ENCODE peak calls at places on chromosomes 16 and 17, in five cellular contexts. One of them, this sample, is unnamed.

GRCh38 chr17:35390156-35390555 is 16.7 kb upstream of the SLFN11 start:
- DNase-seq in fibroblast of pulmonary artery: no peak
- DNase-seq in cardiac muscle cell: no peak
- DNase-seq in HFF-Myc: no peak
- DNase-seq in left colon: no peak
- DNase-seq in this sample: no peak

GRCh38 chr17:14098246-14098645 is 28.9 kb downstream of the COX10 start:
- DNase-seq in fibroblast of pulmonary artery: no peak
- DNase-seq in cardiac muscle cell: no peak
- DNase-seq in HFF-Myc: no peak
- DNase-seq in left colon: no peak
- DNase-seq in this sample: no peak

GRCh38 chr16:86634290-86634689 is 55.9 kb downstream of the FOXL1 start:
- DNase-seq in fibroblast of pulmonary artery: peak; percentile 40
- DNase-seq in cardiac muscle cell: no peak
- DNase-seq in HFF-Myc: no peak
- DNase-seq in left colon: no peak
- DNase-seq in this sample: peak; percentile 9

GRCh38 chr17:39527220-39527813 is 66.0 kb downstream of the CDK12 start:
- DNase-seq in fibroblast of pulmonary artery: peak; percentile 27
- DNase-seq in cardiac muscle cell: peak; percentile 17
- DNase-seq in HFF-Myc: no peak
- DNase-seq in left colon: no peak
- DNase-seq in this sample: no peak

GRCh38 chr16:19881783-19882182 is 2.9 kb downstream of the GPRC5B start:
- DNase-seq in fibroblast of pulmonary artery: no peak
- DNase-seq in cardiac muscle cell: no peak
- DNase-seq in HFF-Myc: no peak
- DNase-seq in left colon: no peak
- DNase-seq in this sample: no peak

GRCh38 chr16:28924762-28925385 is at the start of gene RABEP2:
- DNase-seq in fibroblast of pulmonary artery: peak; percentile 87
- DNase-seq in cardiac muscle cell: peak; percentile 94
- DNase-seq in HFF-Myc: peak; percentile 54
- DNase-seq in left colon: peak; percentile 98
- DNase-seq in this sample: peak; percentile 22

GRCh38 chr16:81767987-81768592 is 11.0 kb upstream of the PLCG2 start:
- DNase-seq in fibroblast of pulmonary artery: no peak
- DNase-seq in cardiac muscle cell: no peak
- DNase-seq in HFF-Myc: no peak
- DNase-seq in left colon: no peak
- DNase-seq in this sample: no peak

GRCh38 chr17:9645858-9646555 is 690 bp downstream of the USP43 start:
- DNase-seq in fibroblast of pulmonary artery: no peak
- DNase-seq in cardiac muscle cell: peak; percentile 71
- DNase-seq in HFF-Myc: no peak
- DNase-seq in left colon: peak; percentile 73
- DNase-seq in this sample: no peak

GRCh38 chr17:5237541-5238016 is 2.9 kb upstream of the SCIMP start:
- DNase-seq in fibroblast of pulmonary artery: peak; percentile 65
- DNase-seq in cardiac muscle cell: peak; percentile 51
- DNase-seq in HFF-Myc: peak; percentile 46
- DNase-seq in left colon: peak; percentile 40
- DNase-seq in this sample: peak; percentile 31

GRCh38 chr17:12209792-12210191 is 189.1 kb downstream of the MAP2K4 start:
- DNase-seq in fibroblast of pulmonary artery: no peak
- DNase-seq in cardiac muscle cell: no peak
- DNase-seq in HFF-Myc: no peak
- DNase-seq in left colon: no peak
- DNase-seq in this sample: no peak

GRCh38 chr16:60203525-60204124 is 1469.5 kb upstream of the GOT2 start:
- DNase-seq in fibroblast of pulmonary artery: peak; percentile 9
- DNase-seq in cardiac muscle cell: peak; percentile 28
- DNase-seq in HFF-Myc: no peak
- DNase-seq in left colon: no peak
- DNase-seq in this sample: no peak

GRCh38 chr16:84475643-84476240 is 28.7 kb downstream of the MEAK7 start:
- DNase-seq in fibroblast of pulmonary artery: no peak
- DNase-seq in cardiac muscle cell: no peak
- DNase-seq in HFF-Myc: no peak
- DNase-seq in left colon: no peak
- DNase-seq in this sample: no peak

GRCh38 chr16:53207810-53208752 is 153.3 kb downstream of the CHD9 start:
- DNase-seq in fibroblast of pulmonary artery: peak; percentile 89
- DNase-seq in cardiac muscle cell: peak; percentile 89
- DNase-seq in HFF-Myc: peak; percentile 75
- DNase-seq in left colon: peak; percentile 48
- DNase-seq in this sample: peak; percentile 64

GRCh38 chr16:59748531-59748930 is 1014.4 kb upstream of the GOT2 start:
- DNase-seq in fibroblast of pulmonary artery: no peak
- DNase-seq in cardiac muscle cell: no peak
- DNase-seq in HFF-Myc: no peak
- DNase-seq in left colon: no peak
- DNase-seq in this sample: no peak

GRCh38 chr17:47704116-47704515 is 10.2 kb downstream of the TBKBP1 start:
- DNase-seq in fibroblast of pulmonary artery: no peak
- DNase-seq in cardiac muscle cell: no peak
- DNase-seq in HFF-Myc: no peak
- DNase-seq in left colon: no peak
- DNase-seq in this sample: no peak

GRCh38 chr16:88878967-88879787 is 12.7 kb upstream of the PABPN1L start:
- DNase-seq in fibroblast of pulmonary artery: no peak
- DNase-seq in cardiac muscle cell: no peak
- DNase-seq in HFF-Myc: no peak
- DNase-seq in left colon: no peak
- DNase-seq in this sample: no peak

GRCh38 chr17:77287432-77288068 is 146.8 kb downstream of the SEC14L1 start:
- DNase-seq in fibroblast of pulmonary artery: peak; percentile 94
- DNase-seq in cardiac muscle cell: peak; percentile 84
- DNase-seq in HFF-Myc: peak; percentile 61
- DNase-seq in left colon: peak; percentile 78
- DNase-seq in this sample: no peak